ENCODE peak calls at places on chromosomes 7 and 10, in five cellular contexts. One of them, this sample, is unnamed.

GRCh38 chr10:60444494-60445064 is 54.9 kb upstream of the ANK3 start:
- DNase-seq in heart left ventricle: no peak
- DNase-seq in ovary: no peak
- DNase-seq in CD8-positive, alpha-beta T cell: no peak
- DNase-seq in pancreas: no peak
- DNase-seq in this sample: no peak

GRCh38 chr10:101774589-101775272 is 1.2 kb downstream of the FGF8 start:
- DNase-seq in heart left ventricle: no peak
- DNase-seq in ovary: no peak
- DNase-seq in CD8-positive, alpha-beta T cell: no peak
- DNase-seq in pancreas: no peak
- DNase-seq in this sample: no peak

GRCh38 chr10:122168598-122168997 is 102.5 kb upstream of the BTBD16 start:
- DNase-seq in heart left ventricle: no peak
- DNase-seq in ovary: no peak
- DNase-seq in CD8-positive, alpha-beta T cell: no peak
- DNase-seq in pancreas: no peak
- DNase-seq in this sample: no peak

GRCh38 chr7:28364082-28364481 is 48.2 kb upstream of the CREB5 start:
- DNase-seq in heart left ventricle: no peak
- DNase-seq in ovary: no peak
- DNase-seq in CD8-positive, alpha-beta T cell: no peak
- DNase-seq in pancreas: no peak
- DNase-seq in this sample: no peak

GRCh38 chr10:132364594-132364970 is 32.4 kb upstream of the PWWP2B start:
- DNase-seq in heart left ventricle: no peak
- DNase-seq in ovary: no peak
- DNase-seq in CD8-positive, alpha-beta T cell: no peak
- DNase-seq in pancreas: no peak
- DNase-seq in this sample: no peak

GRCh38 chr7:149714910-149715471 is 58.4 kb downstream of the ZNF467 start:
- DNase-seq in heart left ventricle: no peak
- DNase-seq in ovary: no peak
- DNase-seq in CD8-positive, alpha-beta T cell: no peak
- DNase-seq in pancreas: no peak
- DNase-seq in this sample: no peak

GRCh38 chr10:95865814-95866447 is 41.8 kb upstream of the CC2D2B start:
- DNase-seq in heart left ventricle: no peak
- DNase-seq in ovary: no peak
- DNase-seq in CD8-positive, alpha-beta T cell: no peak
- DNase-seq in pancreas: no peak
- DNase-seq in this sample: no peak

GRCh38 chr7:141012044-141012685 is 2.6 kb downstream of the MRPS33 start:
- DNase-seq in heart left ventricle: peak
- DNase-seq in ovary: peak
- DNase-seq in CD8-positive, alpha-beta T cell: peak
- DNase-seq in pancreas: peak
- DNase-seq in this sample: no peak

GRCh38 chr10:74419491-74420466 is 268.8 kb downstream of the ADK start:
- DNase-seq in heart left ventricle: no peak
- DNase-seq in ovary: no peak
- DNase-seq in CD8-positive, alpha-beta T cell: peak
- DNase-seq in pancreas: no peak
- DNase-seq in this sample: peak

GRCh38 chr10:6023661-6024333 is 38.4 kb downstream of the IL2RA start:
- DNase-seq in heart left ventricle: no peak
- DNase-seq in ovary: no peak
- DNase-seq in CD8-positive, alpha-beta T cell: no peak
- DNase-seq in pancreas: no peak
- DNase-seq in this sample: no peak

GRCh38 chr7:137768371-137768770 is 78.4 kb downstream of the DGKI start:
- DNase-seq in heart left ventricle: no peak
- DNase-seq in ovary: no peak
- DNase-seq in CD8-positive, alpha-beta T cell: no peak
- DNase-seq in pancreas: no peak
- DNase-seq in this sample: no peak

DNA sequence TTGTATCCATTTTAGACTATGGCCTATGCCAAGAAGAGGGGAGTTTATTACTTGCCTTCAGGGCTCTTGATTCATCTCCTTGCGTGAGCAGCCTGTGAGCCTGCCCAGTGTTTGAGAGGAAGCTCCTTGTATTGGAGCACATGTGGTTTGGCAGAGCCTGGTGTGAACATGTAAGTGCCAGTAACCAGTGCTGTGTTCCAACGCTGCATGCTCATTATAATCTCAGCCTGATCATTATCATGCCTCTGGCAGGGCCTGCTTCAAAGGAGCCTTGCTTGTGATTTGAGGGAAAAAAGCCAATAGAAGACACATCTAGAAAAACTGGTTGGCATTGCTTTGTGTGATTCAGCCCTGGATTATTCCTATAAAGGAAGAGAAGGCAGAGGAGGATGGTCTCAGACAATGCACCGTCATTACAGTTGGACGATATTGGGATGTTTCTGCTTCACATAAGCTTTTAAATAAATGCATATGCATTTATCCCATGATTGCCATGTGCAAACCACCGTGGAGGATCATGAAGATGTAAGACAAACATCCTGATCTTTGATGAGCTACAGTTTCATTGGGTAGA is 203.4 kb upstream of the AHR start:
- DNase-seq in heart left ventricle: no peak
- DNase-seq in ovary: no peak
- DNase-seq in CD8-positive, alpha-beta T cell: no peak
- DNase-seq in pancreas: no peak
- DNase-seq in this sample: no peak
- TF ChIP-seq CTCF in heart left ventricle: no peak
- TF ChIP-seq CTCF in ovary: no peak
- TF ChIP-seq CTCF in CD8-positive, alpha-beta T cell: no peak
- TF ChIP-seq CTCF in pancreas: no peak
- TF ChIP-seq CTCF in this sample: no peak

GRCh38 chr7:157281221-157281998 is 55.4 kb upstream of the DNAJB6 start:
- DNase-seq in heart left ventricle: no peak
- DNase-seq in ovary: no peak
- DNase-seq in CD8-positive, alpha-beta T cell: no peak
- DNase-seq in pancreas: no peak
- DNase-seq in this sample: no peak

GRCh38 chr7:157278791-157279678 is 57.8 kb upstream of the DNAJB6 start:
- DNase-seq in heart left ventricle: peak
- DNase-seq in ovary: peak
- DNase-seq in CD8-positive, alpha-beta T cell: no peak
- DNase-seq in pancreas: peak
- DNase-seq in this sample: no peak

GRCh38 chr7:157278167-157278790 is 58.5 kb upstream of the DNAJB6 start:
- DNase-seq in heart left ventricle: no peak
- DNase-seq in ovary: no peak
- DNase-seq in CD8-positive, alpha-beta T cell: no peak
- DNase-seq in pancreas: no peak
- DNase-seq in this sample: no peak

GRCh38 chr7:157279973-157280841 is 56.6 kb upstream of the DNAJB6 start:
- DNase-seq in heart left ventricle: no peak
- DNase-seq in ovary: no peak
- DNase-seq in CD8-positive, alpha-beta T cell: no peak
- DNase-seq in pancreas: no peak
- DNase-seq in this sample: no peak

GRCh38 chr7:157279679-157279972 is 57.2 kb upstream of the DNAJB6 start:
- DNase-seq in heart left ventricle: no peak
- DNase-seq in ovary: no peak
- DNase-seq in CD8-positive, alpha-beta T cell: no peak
- DNase-seq in pancreas: no peak
- DNase-seq in this sample: no peak
- H3K4me3 ChIP-seq in heart left ventricle: peak
- H3K4me3 ChIP-seq in ovary: peak
- H3K4me3 ChIP-seq in CD8-positive, alpha-beta T cell: no peak
- H3K4me3 ChIP-seq in pancreas: peak
- H3K4me3 ChIP-seq in this sample: peak

DNA sequence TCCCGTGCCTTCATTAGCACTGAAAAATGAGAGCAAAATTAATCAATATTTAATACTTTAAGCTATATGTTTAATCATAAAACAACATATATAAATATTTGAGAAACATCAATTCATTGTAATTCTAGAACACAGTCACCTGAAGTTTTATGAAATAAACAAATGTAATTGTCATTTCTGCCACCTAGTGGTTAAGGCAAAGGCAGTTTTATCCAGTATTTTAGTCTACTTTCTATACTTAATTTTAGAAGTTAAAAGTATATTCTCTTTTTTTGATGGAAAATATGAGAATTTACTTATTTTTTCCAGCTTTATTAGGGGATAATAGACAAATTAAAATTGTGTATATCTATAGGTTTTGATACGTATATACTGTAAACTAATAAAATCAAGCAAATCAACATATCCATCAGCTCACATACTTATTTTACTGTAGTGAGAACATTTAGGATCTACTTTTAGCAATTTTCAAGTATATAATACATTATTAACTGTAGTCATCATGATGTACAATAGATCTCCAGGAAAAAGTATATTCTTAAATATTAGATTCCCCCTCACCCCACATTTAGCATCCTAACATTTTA is 16.9 kb downstream of the PCGF6 start:
- DNase-seq in heart left ventricle: no peak
- DNase-seq in ovary: no peak
- DNase-seq in CD8-positive, alpha-beta T cell: no peak
- DNase-seq in pancreas: no peak
- DNase-seq in this sample: no peak
- TF ChIP-seq CTCF in heart left ventricle: peak
- TF ChIP-seq CTCF in ovary: no peak
- TF ChIP-seq CTCF in CD8-positive, alpha-beta T cell: peak
- TF ChIP-seq CTCF in pancreas: peak
- TF ChIP-seq CTCF in this sample: peak

GRCh38 chr10:62056660-62057059 is 155.2 kb downstream of the ARID5B start:
- DNase-seq in heart left ventricle: no peak
- DNase-seq in ovary: no peak
- DNase-seq in CD8-positive, alpha-beta T cell: no peak
- DNase-seq in pancreas: no peak
- DNase-seq in this sample: no peak

GRCh38 chr10:62054825-62055224 is 153.3 kb downstream of the ARID5B start:
- DNase-seq in heart left ventricle: no peak
- DNase-seq in ovary: no peak
- DNase-seq in CD8-positive, alpha-beta T cell: no peak
- DNase-seq in pancreas: no peak
- DNase-seq in this sample: no peak

GRCh38 chr10:62057359-62057758 is 155.9 kb downstream of the ARID5B start:
- DNase-seq in heart left ventricle: peak
- DNase-seq in ovary: no peak
- DNase-seq in CD8-positive, alpha-beta T cell: no peak
- DNase-seq in pancreas: no peak
- DNase-seq in this sample: no peak

GRCh38 chr10:62057872-62058271 is 156.4 kb downstream of the ARID5B start:
- DNase-seq in heart left ventricle: no peak
- DNase-seq in ovary: no peak
- DNase-seq in CD8-positive, alpha-beta T cell: no peak
- DNase-seq in pancreas: no peak
- DNase-seq in this sample: no peak

DNA sequence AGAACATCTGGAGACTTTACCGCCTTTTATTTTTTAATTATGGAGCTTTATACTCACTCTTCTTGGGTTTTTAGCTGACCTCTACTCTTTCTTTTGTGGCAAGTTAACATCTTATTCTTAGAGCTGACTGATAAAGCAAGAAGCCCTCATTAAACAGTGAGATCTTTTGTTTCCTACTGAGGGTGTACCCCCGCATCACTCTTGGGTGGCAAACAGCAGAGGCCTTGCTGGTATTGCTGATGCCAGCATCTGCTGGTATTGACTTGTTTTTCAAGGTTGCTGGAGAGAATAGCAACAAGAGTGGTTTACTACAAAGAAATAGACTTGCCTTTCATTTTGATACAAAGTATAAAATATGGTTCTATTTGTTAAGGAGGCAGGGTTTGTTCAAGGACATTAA is 154.7 kb downstream of the ARID5B start:
- DNase-seq in heart left ventricle: no peak
- DNase-seq in ovary: no peak
- DNase-seq in CD8-positive, alpha-beta T cell: no peak
- DNase-seq in pancreas: no peak
- DNase-seq in this sample: no peak
- H3K4me3 ChIP-seq in heart left ventricle: no peak
- H3K4me3 ChIP-seq in ovary: peak
- H3K4me3 ChIP-seq in CD8-positive, alpha-beta T cell: no peak
- H3K4me3 ChIP-seq in pancreas: no peak
- H3K4me3 ChIP-seq in this sample: no peak

GRCh38 chr10:61903184-61903990 is 1.9 kb downstream of the ARID5B start:
- DNase-seq in heart left ventricle: peak
- DNase-seq in ovary: peak
- DNase-seq in CD8-positive, alpha-beta T cell: peak
- DNase-seq in pancreas: peak
- DNase-seq in this sample: no peak
- TF ChIP-seq CTCF in heart left ventricle: no peak
- TF ChIP-seq CTCF in ovary: peak
- TF ChIP-seq CTCF in CD8-positive, alpha-beta T cell: peak
- TF ChIP-seq CTCF in pancreas: no peak
- TF ChIP-seq CTCF in this sample: peak

DNA sequence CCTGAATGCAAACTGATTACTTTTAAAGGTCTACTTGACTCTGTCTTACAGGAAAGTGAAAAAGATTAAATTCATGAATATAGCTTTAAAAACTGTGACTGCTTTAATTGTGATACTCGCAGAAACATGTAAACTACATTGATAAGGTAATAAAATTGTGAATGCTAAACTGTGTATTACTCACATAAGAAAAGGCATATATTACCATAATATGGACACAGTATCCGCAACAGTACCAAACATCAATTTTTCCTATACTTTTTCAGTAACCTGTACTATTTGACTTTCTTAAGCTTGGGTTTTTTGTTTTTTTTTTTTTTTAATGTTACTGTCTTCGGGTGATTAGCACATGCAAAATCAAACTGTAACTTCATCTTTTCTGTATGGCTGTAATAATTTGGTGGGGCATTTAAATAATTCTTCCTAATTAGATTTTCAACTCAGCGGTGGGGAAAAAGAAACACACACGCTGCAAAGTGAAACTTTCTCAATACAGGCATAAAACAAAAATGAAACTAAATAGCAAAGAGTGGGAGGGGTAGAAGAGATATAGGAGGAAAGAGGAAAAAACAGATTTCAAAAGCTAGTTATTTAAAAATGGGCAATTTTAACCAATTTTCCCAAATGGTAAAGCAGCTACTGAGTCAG is 23.2 kb downstream of the NT5C3A start:
- DNase-seq in heart left ventricle: no peak
- DNase-seq in ovary: no peak
- DNase-seq in CD8-positive, alpha-beta T cell: no peak
- DNase-seq in pancreas: no peak
- DNase-seq in this sample: no peak
- H3K4me3 ChIP-seq in heart left ventricle: peak
- H3K4me3 ChIP-seq in ovary: peak
- H3K4me3 ChIP-seq in CD8-positive, alpha-beta T cell: peak
- H3K4me3 ChIP-seq in pancreas: peak
- H3K4me3 ChIP-seq in this sample: peak